ENCODE peak calls at places on chromosome 16, in nine cellular contexts. I, J, X, V, C, H, D, Z and A are unnamed samples.

GRCh38 chr16:10883004-10883403 is 6.0 kb downstream of the CIITA start:
- DNase-seq in I (no peak), J (no peak), X (peak), V (no peak), C (no peak), H (no peak), D (no peak), Z (no peak), A (no peak)

GRCh38 chr16:57906385-57907316 is 64.3 kb downstream of the CNGB1 start:
- DNase-seq in I (peak), J (no peak), X (no peak), V (peak), C (peak), H (no peak), D (peak), Z (peak), A (peak)

GRCh38 chr16:28574925-28575324 is 21.2 kb downstream of the SGF29 start:
- DNase-seq in I (no peak), J (no peak), X (no peak), V (no peak), C (no peak), H (no peak), D (no peak), Z (no peak), A (no peak)

GRCh38 chr16:47826070-47826469 is 329.7 kb downstream of the ABCC12 start:
- DNase-seq in I (no peak), J (no peak), X (no peak), V (no peak), C (no peak), H (no peak), D (no peak), Z (no peak), A (no peak)

GRCh38 chr16:86379505-86379846 is 130.9 kb upstream of the FOXF1 start:
- DNase-seq in I (no peak), J (no peak), X (no peak), V (no peak), C (no peak), H (no peak), D (peak), Z (no peak), A (no peak)

GRCh38 chr16:9793623-9794022 is 388.6 kb downstream of the GRIN2A start:
- DNase-seq in I (no peak), J (no peak), X (no peak), V (no peak), C (no peak), H (no peak), D (no peak), Z (no peak), A (no peak)

GRCh38 chr16:751152-752007 is 9.2 kb upstream of the MSLN start:
- DNase-seq in I (no peak), J (peak), X (no peak), V (no peak), C (peak), H (no peak), D (no peak), Z (no peak), A (no peak)

GRCh38 chr16:67302882-67303434 is 23.6 kb downstream of the KCTD19 start:
- DNase-seq in I (no peak), J (no peak), X (no peak), V (no peak), C (no peak), H (no peak), D (no peak), Z (no peak), A (no peak)

GRCh38 chr16:70604407-70605283 is 41.7 kb upstream of the IL34 start:
- DNase-seq in I (no peak), J (no peak), X (no peak), V (no peak), C (no peak), H (no peak), D (no peak), Z (no peak), A (no peak)

GRCh38 chr16:51388516-51388951 is 237.5 kb upstream of the SALL1 start:
- DNase-seq in I (no peak), J (no peak), X (no peak), V (no peak), C (no peak), H (no peak), D (no peak), Z (no peak), A (no peak)

GRCh38 chr16:29876186-29876577 is 13.2 kb upstream of the CDIPT start:
- DNase-seq in I (no peak), J (no peak), X (no peak), V (no peak), C (peak), H (no peak), D (no peak), Z (no peak), A (no peak)

GRCh38 chr16:10981697-10982216 is 37.4 kb downstream of the CLEC16A start:
- DNase-seq in I (peak), J (no peak), X (no peak), V (peak), C (no peak), H (no peak), D (no peak), Z (no peak), A (peak)

GRCh38 chr16:23408242-23409201 is 44.5 kb downstream of the COG7 start:
- DNase-seq in I (no peak), J (peak), X (no peak), V (no peak), C (peak), H (peak), D (peak), Z (no peak), A (no peak)

GRCh38 chr16:84065536-84066132 is 23.0 kb upstream of the SLC38A8 start:
- DNase-seq in I (peak), J (no peak), X (no peak), V (peak), C (peak), H (peak), D (peak), Z (peak), A (peak)

GRCh38 chr16:22388101-22388644 is 13.8 kb upstream of the CDR2 start:
- DNase-seq in I (no peak), J (no peak), X (no peak), V (no peak), C (no peak), H (no peak), D (no peak), Z (no peak), A (no peak)

GRCh38 chr16:681746-682427 is 1.7 kb downstream of the STUB1 start:
- DNase-seq in I (no peak), J (no peak), X (no peak), V (no peak), C (no peak), H (no peak), D (no peak), Z (no peak), A (no peak)

GRCh38 chr16:64428463-64428862 is 693.4 kb downstream of the CDH11 start:
- DNase-seq in I (no peak), J (no peak), X (no peak), V (peak), C (no peak), H (peak), D (peak), Z (no peak), A (no peak)

GRCh38 chr16:81465375-81465943 is 20.9 kb downstream of the CMIP start:
- DNase-seq in I (no peak), J (no peak), X (no peak), V (no peak), C (no peak), H (no peak), D (no peak), Z (no peak), A (no peak)

GRCh38 chr16:74606521-74607309 is at the start of gene GLG1:
- DNase-seq in I (peak), J (peak), X (peak), V (peak), C (peak), H (no peak), D (peak), Z (peak), A (peak)

GRCh38 chr16:48611329-48612137 is 1.6 kb upstream of the N4BP1 start:
- DNase-seq in I (no peak), J (no peak), X (peak), V (no peak), C (no peak), H (no peak), D (no peak), Z (no peak), A (peak)

GRCh38 chr16:66369055-66369592 is 2.6 kb downstream of the CDH5 start:
- DNase-seq in I (peak), J (no peak), X (no peak), V (peak), C (no peak), H (no peak), D (peak), Z (no peak), A (peak)

GRCh38 chr16:10646581-10647263 is 48.0 kb downstream of the TEKT5 start:
- DNase-seq in I (no peak), J (no peak), X (no peak), V (no peak), C (no peak), H (no peak), D (no peak), Z (no peak), A (no peak)

GRCh38 chr16:4114257-4115208 is 1.7 kb downstream of the ADCY9 start:
- DNase-seq in I (no peak), J (peak), X (no peak), V (no peak), C (no peak), H (no peak), D (no peak), Z (no peak), A (no peak)

GRCh38 chr16:81493755-81494433 is 49.3 kb downstream of the CMIP start:
- DNase-seq in I (no peak), J (no peak), X (peak), V (no peak), C (no peak), H (peak), D (peak), Z (no peak), A (peak)

GRCh38 chr16:11171757-11172299 is 84.2 kb downstream of the SOCS1 start:
- DNase-seq in I (no peak), J (no peak), X (peak), V (no peak), C (no peak), H (no peak), D (no peak), Z (no peak), A (no peak)

GRCh38 chr16:626174-626765 is 4.5 kb upstream of the WFIKKN1 start:
- DNase-seq in I (no peak), J (no peak), X (no peak), V (no peak), C (no peak), H (no peak), D (no peak), Z (no peak), A (no peak)

GRCh38 chr16:46830417-46830901 is 521 bp downstream of the C16orf87 start:
- DNase-seq in I (peak), J (peak), X (no peak), V (peak), C (peak), H (no peak), D (peak), Z (no peak), A (peak)

GRCh38 chr16:12147681-12148479 is 171.3 kb downstream of the SNX29 start:
- DNase-seq in I (peak), J (no peak), X (no peak), V (peak), C (peak), H (no peak), D (no peak), Z (no peak), A (no peak)

GRCh38 chr16:79261461-79261860 is 339.1 kb downstream of the MAF start:
- DNase-seq in I (peak), J (no peak), X (no peak), V (no peak), C (peak), H (no peak), D (no peak), Z (peak), A (peak)

GRCh38 chr16:77955127-77955526 is 67.2 kb upstream of the CLEC3A start:
- DNase-seq in I (no peak), J (no peak), X (no peak), V (no peak), C (peak), H (no peak), D (no peak), Z (no peak), A (no peak)

GRCh38 chr16:85619089-85619850 is 6.1 kb downstream of the GSE1 start:
- DNase-seq in I (no peak), J (no peak), X (no peak), V (no peak), C (no peak), H (no peak), D (no peak), Z (no peak), A (no peak)

GRCh38 chr16:55853114-55853513 is 20.2 kb upstream of the CES1 start:
- DNase-seq in I (no peak), J (no peak), X (no peak), V (no peak), C (no peak), H (no peak), D (no peak), Z (no peak), A (no peak)

GRCh38 chr16:48236286-48236685 is 7.8 kb upstream of the LONP2 start:
- DNase-seq in I (no peak), J (no peak), X (no peak), V (no peak), C (no peak), H (no peak), D (no peak), Z (no peak), A (no peak)

GRCh38 chr16:84194470-84195200 is 3.7 kb downstream of the ADAD2 start:
- DNase-seq in I (peak), J (no peak), X (no peak), V (no peak), C (no peak), H (no peak), D (no peak), Z (no peak), A (peak)

GRCh38 chr16:62869837-62870236 is 833.6 kb upstream of the CDH8 start:
- DNase-seq in I (no peak), J (no peak), X (no peak), V (no peak), C (no peak), H (no peak), D (no peak), Z (no peak), A (no peak)

GRCh38 chr16:46607529-46607928 is 13.7 kb downstream of the SHCBP1 start:
- DNase-seq in I (no peak), J (no peak), X (peak), V (peak), C (no peak), H (no peak), D (peak), Z (no peak), A (no peak)

GRCh38 chr16:73057369-73058210 is 9.7 kb upstream of the ZFHX3 start:
- DNase-seq in I (peak), J (no peak), X (no peak), V (peak), C (peak), H (no peak), D (peak), Z (no peak), A (no peak)
- TF ChIP-seq CTCF in I (peak), J (no peak), X (no peak), V (peak), C (peak), H (peak), D (no peak), Z (peak), A (no peak)

GRCh38 chr16:15041260-15042011 is 14.4 kb downstream of the NTAN1 start:
- DNase-seq in I (no peak), J (peak), X (no peak), V (no peak), C (peak), H (no peak), D (peak), Z (no peak), A (no peak)
- TF ChIP-seq CTCF in I (no peak), J (peak), X (no peak), V (no peak), C (no peak), H (no peak), D (peak), Z (no peak), A (no peak)

DNA sequence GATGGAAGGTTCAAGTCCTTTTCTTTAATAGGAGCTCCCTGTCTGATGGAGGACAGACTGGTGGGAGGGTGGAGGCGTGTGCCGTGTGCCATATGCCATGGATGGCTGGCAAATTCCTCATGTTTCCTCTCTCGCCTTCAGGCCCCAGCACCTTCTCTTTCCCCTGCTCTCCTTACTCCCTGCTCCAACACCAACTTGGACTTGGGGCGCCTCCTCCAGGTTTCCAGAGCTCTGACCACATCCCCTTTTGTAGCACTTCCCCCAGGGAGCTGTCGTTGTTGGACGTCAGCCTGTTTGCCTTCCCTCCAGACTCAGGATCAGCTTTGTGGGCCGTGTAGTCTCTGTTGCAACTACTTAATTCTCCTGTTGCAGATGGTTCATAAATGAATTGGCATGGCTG is 30.7 kb downstream of the TMC7 start:
- DNase-seq in I (no peak), J (no peak), X (no peak), V (no peak), C (no peak), H (no peak), D (peak), Z (no peak), A (no peak)
- TF ChIP-seq CTCF in I (no peak), J (no peak), X (no peak), V (no peak), C (no peak), H (no peak), D (no peak), Z (no peak), A (no peak)

GRCh38 chr16:13435873-13436474 is 484.0 kb upstream of the ERCC4 start:
- DNase-seq in I (no peak), J (no peak), X (no peak), V (peak), C (peak), H (no peak), D (no peak), Z (no peak), A (no peak)
- TF ChIP-seq CTCF in I (peak), J (no peak), X (peak), V (peak), C (peak), H (no peak), D (no peak), Z (no peak), A (no peak)

GRCh38 chr16:31461201-31461920 is 2.1 kb downstream of the ARMC5 start:
- DNase-seq in I (no peak), J (no peak), X (no peak), V (no peak), C (no peak), H (no peak), D (no peak), Z (no peak), A (no peak)

GRCh38 chr16:31458835-31459721 is at the start of gene ARMC5:
- DNase-seq in I (peak), J (peak), X (peak), V (peak), C (peak), H (peak), D (peak), Z (peak), A (peak)

GRCh38 chr16:31459722-31460581 is 651 bp downstream of the ARMC5 start:
- DNase-seq in I (peak), J (peak), X (peak), V (peak), C (peak), H (peak), D (peak), Z (peak), A (peak)

GRCh38 chr16:31461921-31462804 is 2.9 kb downstream of the ARMC5 start:
- DNase-seq in I (no peak), J (no peak), X (no peak), V (no peak), C (no peak), H (no peak), D (no peak), Z (no peak), A (no peak)

DNA sequence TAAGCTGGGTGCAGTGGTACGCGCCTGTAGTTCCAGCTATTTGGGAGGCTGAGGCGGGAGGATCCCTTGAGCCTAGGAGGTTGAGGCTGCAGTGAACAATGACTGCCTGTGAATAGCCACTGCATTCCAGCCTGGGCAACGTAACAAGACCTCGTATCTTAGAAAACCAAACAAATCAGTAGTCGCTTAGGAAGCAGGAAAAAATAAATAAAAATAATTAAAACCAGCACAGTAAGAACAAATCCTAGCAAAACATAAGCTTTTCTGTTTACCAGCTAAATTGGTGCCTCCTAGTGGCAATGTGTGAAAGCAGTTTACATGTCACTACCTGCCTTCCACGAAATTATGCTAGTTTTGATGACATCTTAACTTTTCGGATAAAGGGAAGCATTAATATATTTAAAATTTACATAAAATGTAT is 1.3 kb downstream of the ARMC5 start:
- DNase-seq in I (peak), J (no peak), X (peak), V (peak), C (peak), H (peak), D (peak), Z (no peak), A (peak)
- TF ChIP-seq CTCF in I (peak), J (peak), X (peak), V (peak), C (peak), H (peak), D (peak), Z (peak), A (peak)

DNA sequence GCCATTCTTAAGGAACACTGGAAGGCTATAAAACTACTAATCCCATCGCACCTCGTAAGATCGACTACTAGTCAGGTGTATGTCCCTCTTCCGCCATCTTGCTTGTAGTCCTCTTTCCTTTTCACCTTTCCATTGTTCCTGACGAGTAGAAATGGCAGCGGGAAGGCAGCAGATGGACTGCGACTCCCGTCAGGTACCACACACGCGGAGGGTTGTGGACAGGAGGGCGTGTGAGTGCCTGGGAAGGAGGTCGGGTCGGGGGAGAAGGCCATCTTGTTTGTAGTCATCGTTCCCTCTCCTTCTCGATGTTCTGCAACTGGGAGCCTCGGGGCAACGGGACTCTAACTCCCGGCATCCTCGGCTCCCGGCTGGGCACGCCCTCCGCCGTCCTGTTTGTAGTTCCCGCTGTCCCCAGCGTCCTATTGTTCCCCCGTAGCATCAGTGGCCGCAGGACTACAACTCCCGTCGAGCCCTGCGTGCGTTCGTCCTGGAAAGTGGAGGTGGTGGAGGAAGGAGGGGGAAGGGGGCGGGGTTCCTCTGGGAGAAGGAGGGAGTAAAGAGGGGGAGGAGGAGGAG is 324 bp upstream of the FBXL19 start:
- DNase-seq in I (peak), J (peak), X (peak), V (peak), C (peak), H (peak), D (peak), Z (peak), A (peak)
- TF ChIP-seq CTCF in I (no peak), J (no peak), X (no peak), V (no peak), C (no peak), H (no peak), D (no peak), Z (no peak), A (no peak)

DNA sequence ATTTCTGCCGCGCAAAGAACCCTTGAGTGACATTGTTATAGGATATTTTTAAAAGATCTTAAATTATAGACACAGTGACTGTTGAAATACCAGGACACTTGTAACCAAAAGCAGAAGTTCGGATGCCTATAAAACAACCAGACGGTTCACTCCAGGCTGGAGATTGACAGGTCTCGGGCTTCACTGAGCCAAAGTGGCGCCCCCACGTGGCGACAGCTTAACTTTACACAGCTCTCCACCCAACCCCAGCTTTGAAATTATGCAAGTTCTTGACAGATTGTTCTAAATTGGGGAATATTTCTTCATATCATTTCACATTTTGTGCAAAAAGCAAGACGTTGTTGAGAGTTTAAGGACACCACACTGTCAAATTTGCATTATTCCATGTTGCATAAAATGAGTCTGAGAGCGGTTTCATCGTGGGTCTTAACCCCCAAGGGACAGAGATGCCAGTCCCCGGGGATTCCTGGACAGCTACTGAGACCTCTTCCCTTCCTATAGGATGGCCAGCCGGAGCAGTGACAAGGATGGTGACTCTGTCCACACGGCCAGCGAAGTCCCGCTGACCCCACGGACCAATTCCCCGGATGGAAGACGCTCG is 11.9 kb downstream of the SYT17 start:
- DNase-seq in I (peak), J (peak), X (peak), V (peak), C (peak), H (no peak), D (peak), Z (peak), A (peak)
- TF ChIP-seq CTCF in I (peak), J (peak), X (peak), V (peak), C (peak), H (peak), D (peak), Z (peak), A (peak)